ENCODE peak calls at places on chromosome 22, in eight cellular contexts. T is upper lobe of right lung; U is CD8-positive, alpha-beta T cell; M is mammary epithelial cell; X is heart right ventricle; V is stomach; C is BE2C; W is PC-3. S is an unnamed sample. For H3K36me3 and H3K4me1, the result is how much of the 10 kb centered on the place peaks cover.

GRCh38 chr22:49235463-49236300 is 592.0 kb downstream of the BRD1 start:
- DNase-seq in T (no peak), U (no peak), M (no peak), X (no peak), V (no peak), C (no peak), W (no peak), S (no peak)

GRCh38 chr22:36211237-36211881 is 9.8 kb upstream of the APOL4 start:
- DNase-seq in T (no peak), U (no peak), M (no peak), X (peak), V (no peak), C (no peak), W (no peak), S (peak)

GRCh38 chr22:40204331-40205116 is 26.8 kb downstream of the TNRC6B start:
- DNase-seq in T (no peak), U (no peak), M (no peak), X (no peak), V (no peak), C (peak), W (no peak), S (no peak)

GRCh38 chr22:48644108-48644507 is 1183.6 kb downstream of the BRD1 start:
- DNase-seq in T (no peak), U (no peak), M (no peak), X (no peak), V (no peak), C (no peak), W (no peak), S (peak)

GRCh38 chr22:44458044-44459020 is 39.7 kb downstream of the RTL6 start:
- DNase-seq in T (no peak), U (no peak), M (no peak), X (no peak), V (no peak), C (no peak), W (no peak), S (no peak)

GRCh38 chr22:17944205-17944725 is 80.1 kb downstream of the MICAL3 start:
- DNase-seq in T (no peak), U (no peak), M (no peak), X (no peak), V (no peak), C (peak), W (no peak), S (no peak)

GRCh38 chr22:48531721-48532435 is 1295.8 kb downstream of the BRD1 start:
- DNase-seq in T (no peak), U (no peak), M (no peak), X (no peak), V (no peak), C (no peak), W (no peak), S (peak)

GRCh38 chr22:23569716-23570115 is 10.4 kb downstream of the IGLL1 start:
- DNase-seq in T (no peak), U (no peak), M (no peak), X (no peak), V (no peak), C (no peak), W (no peak), S (no peak)

GRCh38 chr22:47835726-47836125 is 1073.3 kb downstream of the TBC1D22A start:
- DNase-seq in T (no peak), U (no peak), M (peak), X (no peak), V (no peak), C (no peak), W (peak), S (no peak)

GRCh38 chr22:36839356-36840073 is 21.3 kb upstream of the NCF4 start:
- DNase-seq in T (peak), U (no peak), M (peak), X (no peak), V (no peak), C (no peak), W (peak), S (no peak)

GRCh38 chr22:35842954-35843353 is 125.3 kb downstream of the APOL5 start:
- DNase-seq in T (no peak), U (no peak), M (peak), X (no peak), V (no peak), C (peak), W (peak), S (peak)

GRCh38 chr22:47802446-47802845 is 1040.0 kb downstream of the TBC1D22A start:
- DNase-seq in T (no peak), U (no peak), M (no peak), X (no peak), V (no peak), C (no peak), W (no peak), S (no peak)

GRCh38 chr22:24076091-24076867 is 65.2 kb downstream of the CABIN1 start:
- DNase-seq in T (peak), U (no peak), M (peak), X (no peak), V (no peak), C (no peak), W (peak), S (no peak)

GRCh38 chr22:18156878-18157713 is 7.1 kb downstream of the USP18 start:
- DNase-seq in T (peak), U (no peak), M (peak), X (peak), V (peak), C (peak), W (peak), S (peak)

GRCh38 chr22:41813726-41814410 is 13.4 kb downstream of the CCDC134 start:
- DNase-seq in T (no peak), U (no peak), M (no peak), X (no peak), V (no peak), C (no peak), W (no peak), S (no peak)

GRCh38 chr22:48699531-48699930 is 1128.1 kb downstream of the BRD1 start:
- DNase-seq in T (no peak), U (no peak), M (no peak), X (no peak), V (no peak), C (no peak), W (no peak), S (peak)

GRCh38 chr22:25029181-25029580 is 76.7 kb downstream of the KIAA1671 start:
- DNase-seq in T (no peak), U (no peak), M (no peak), X (no peak), V (no peak), C (no peak), W (no peak), S (no peak)

GRCh38 chr22:44523981-44524759 is 26.1 kb upstream of the RTL6 start:
- DNase-seq in T (no peak), U (no peak), M (no peak), X (no peak), V (peak), C (no peak), W (no peak), S (peak)

GRCh38 chr22:44329179-44329796 is 16.5 kb upstream of the SHISAL1 start:
- DNase-seq in T (no peak), U (no peak), M (no peak), X (no peak), V (no peak), C (peak), W (peak), S (peak)

GRCh38 chr22:46108564-46109473 is 41.5 kb upstream of the PPARA start:
- DNase-seq in T (no peak), U (no peak), M (peak), X (peak), V (peak), C (peak), W (peak), S (peak)

GRCh38 chr22:46105494-46106278 is 44.6 kb upstream of the PPARA start:
- DNase-seq in T (no peak), U (no peak), M (peak), X (no peak), V (peak), C (no peak), W (no peak), S (no peak)

GRCh38 chr22:46106279-46107022 is 43.9 kb upstream of the PPARA start:
- DNase-seq in T (no peak), U (no peak), M (no peak), X (no peak), V (no peak), C (peak), W (no peak), S (no peak)

GRCh38 chr22:46107753-46108563 is 42.4 kb upstream of the PPARA start:
- DNase-seq in T (no peak), U (no peak), M (peak), X (no peak), V (no peak), C (peak), W (no peak), S (no peak)

DNA sequence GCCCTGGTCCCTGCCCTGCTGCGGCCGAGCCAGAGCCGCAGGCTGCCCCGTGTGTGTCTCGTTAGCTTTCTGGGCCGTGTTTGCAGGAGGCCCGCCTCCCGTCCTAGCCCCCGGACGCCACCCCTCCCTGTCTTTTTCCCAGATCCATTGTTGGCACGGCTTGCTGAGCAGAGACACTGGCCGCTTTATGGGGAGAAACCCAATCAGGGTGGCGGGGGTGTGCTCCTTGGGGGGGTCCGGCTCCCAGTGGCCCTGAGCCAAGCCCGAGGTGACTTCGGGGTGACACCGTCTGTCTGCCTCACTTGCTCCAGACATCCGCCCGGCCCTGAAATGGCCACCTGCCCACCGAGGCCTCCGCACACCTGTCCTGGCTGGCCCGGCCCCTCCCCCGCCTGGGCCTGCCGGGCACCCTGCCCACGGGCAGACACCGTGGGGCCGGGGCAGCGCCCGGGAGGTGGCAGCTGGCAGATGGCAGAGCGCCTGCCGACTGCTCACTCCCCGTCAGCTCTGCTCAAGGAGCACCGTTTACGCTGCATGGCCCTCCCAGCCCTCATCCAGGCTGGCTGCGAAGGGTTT is 43.1 kb upstream of the PPARA start:
- DNase-seq in T (peak), U (no peak), M (peak), X (no peak), V (peak), C (peak), W (no peak), S (no peak)
- H3K36me3 ChIP-seq in T (half or more), U (under half), M (under half), X (half or more), V (half or more), C (half or more), W (under half), S (half or more)

GRCh38 chr22:27792452-27793165 is 8.9 kb downstream of the MN1 start:
- DNase-seq in T (no peak), U (no peak), M (no peak), X (no peak), V (no peak), C (no peak), W (no peak), S (no peak)
- H3K4me1 ChIP-seq in T (under half), U (under half), M (under half), X (under half), V (under half), C (under half), W (under half), S (under half)

GRCh38 chr22:46638601-46639431 is 18.6 kb downstream of the GRAMD4 start:
- DNase-seq in T (peak), U (no peak), M (no peak), X (no peak), V (peak), C (no peak), W (no peak), S (no peak)
- TF ChIP-seq CTCF in T (no peak), U (no peak), M (no peak), X (no peak), V (no peak), C (no peak), W (no peak), S (no peak)

DNA sequence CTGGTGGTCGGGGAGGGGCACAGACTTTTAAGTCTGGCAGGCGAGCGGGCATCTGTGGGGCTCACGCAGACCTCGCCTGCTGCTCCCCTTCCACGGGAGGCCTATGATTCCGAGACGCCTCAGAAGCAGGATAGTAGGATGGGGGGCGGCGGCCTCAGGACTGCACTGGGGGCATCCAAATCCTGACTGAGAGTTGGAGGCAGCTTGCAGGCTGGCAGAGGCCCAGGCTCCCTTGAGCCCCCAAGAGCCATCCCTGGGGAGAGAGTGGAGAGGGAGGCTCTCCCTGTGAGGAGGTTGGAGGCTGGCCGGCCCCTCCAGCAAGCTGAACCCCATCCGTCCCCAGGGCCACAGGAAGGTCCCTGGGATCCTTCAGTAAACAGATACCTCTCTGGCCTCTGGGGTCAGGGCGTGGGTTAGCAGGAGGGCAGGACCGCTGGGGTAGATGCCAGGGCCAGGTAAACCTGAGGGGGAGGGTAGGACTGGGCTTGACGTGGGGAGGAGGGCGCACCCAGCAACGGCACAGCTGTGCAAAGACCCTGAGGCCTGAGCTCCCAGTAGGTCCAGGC is 33.3 kb downstream of the SBF1 start:
- DNase-seq in T (no peak), U (no peak), M (no peak), X (no peak), V (no peak), C (peak), W (no peak), S (no peak)
- H3K36me3 ChIP-seq in T (half or more), U (under half), M (under half), X (half or more), V (half or more), C (half or more), W (under half), S (half or more)

GRCh38 chr22:29325785-29326315 is 10.4 kb upstream of the RASL10A start:
- DNase-seq in T (no peak), U (no peak), M (no peak), X (no peak), V (no peak), C (no peak), W (no peak), S (no peak)
- H3K4me1 ChIP-seq in T (under half), U (under half), M (under half), X (under half), V (under half), C (under half), W (under half), S (under half)

DNA sequence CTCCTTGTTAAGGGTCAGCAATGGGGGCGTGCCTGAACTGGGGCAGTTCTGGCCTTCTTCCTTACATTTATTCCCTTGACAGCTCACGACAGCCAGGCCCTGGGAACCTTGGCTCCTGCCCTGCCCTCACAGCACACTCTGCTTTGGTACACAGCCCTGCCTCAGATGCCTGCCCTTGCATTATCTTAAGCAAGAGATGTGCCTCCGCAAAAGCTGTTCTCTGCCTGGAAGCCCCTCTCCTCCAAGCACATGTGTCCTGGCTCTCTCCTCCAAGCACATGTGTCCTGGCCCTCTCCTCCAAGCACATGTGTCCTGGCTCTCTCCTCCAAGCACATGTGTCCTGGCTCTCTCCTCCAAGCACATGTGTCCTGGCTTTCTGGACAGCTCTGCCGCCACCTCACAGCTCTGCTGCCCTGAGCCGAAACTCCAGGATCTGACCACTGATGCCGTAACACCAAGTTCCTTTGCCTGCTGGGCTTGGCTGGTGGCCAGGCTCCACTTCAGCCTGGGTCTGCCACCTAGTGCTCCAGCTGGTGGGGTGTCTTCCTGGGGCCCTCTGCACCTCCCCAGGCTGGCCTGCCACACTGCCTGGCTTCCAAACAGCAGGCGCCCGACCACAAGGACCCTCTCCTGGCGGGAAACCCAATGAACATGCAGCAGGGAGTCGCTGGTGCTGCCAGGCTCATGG is 53.1 kb downstream of the SCUBE1 start:
- DNase-seq in T (peak), U (no peak), M (peak), X (no peak), V (no peak), C (peak), W (no peak), S (peak)
- TF ChIP-seq CTCF in T (no peak), U (no peak), M (no peak), X (no peak), V (no peak), C (peak), W (no peak), S (no peak)

DNA sequence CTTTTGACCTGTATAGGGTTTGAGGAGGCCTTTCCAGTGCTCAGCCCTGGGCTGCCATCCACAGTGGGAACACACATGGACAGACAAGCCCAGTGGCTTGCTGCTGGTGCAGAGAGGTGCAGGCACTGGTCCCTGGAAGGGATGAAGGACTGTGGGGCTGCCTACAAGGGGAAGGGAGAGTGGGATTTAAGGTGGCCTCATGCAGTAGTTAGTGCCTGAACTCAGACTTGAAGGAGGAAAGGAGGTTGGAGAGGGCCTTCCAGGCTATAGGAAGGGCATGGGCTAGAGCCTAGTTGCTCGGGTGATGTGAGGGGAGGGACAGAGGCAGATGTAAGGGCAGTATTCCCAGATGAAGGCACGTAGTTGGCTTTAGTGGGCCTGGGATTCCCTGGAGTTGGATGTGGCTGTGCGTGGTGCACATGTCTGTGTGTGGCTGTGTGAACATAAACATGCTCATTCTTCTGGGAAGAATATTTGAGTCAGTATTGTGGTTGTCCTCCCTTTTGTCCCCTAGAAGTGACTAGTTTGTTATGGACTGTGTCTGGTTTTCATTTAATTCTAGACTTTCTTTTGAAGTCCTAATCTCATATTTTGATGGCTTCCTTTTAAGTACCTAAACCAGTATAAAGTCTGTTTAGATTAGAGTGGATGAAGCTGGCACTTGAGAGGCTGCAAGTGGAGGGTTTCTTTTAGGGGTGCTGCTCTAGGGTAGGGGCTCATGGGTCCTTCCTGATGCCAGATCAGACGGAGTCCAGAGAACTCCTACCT is 18.4 kb downstream of the YDJC start:
- DNase-seq in T (no peak), U (no peak), M (no peak), X (no peak), V (no peak), C (no peak), W (no peak), S (no peak)
- H3K36me3 ChIP-seq in T (under half), U (under half), M (under half), X (under half), V (under half), C (half or more), W (under half), S (under half)

DNA sequence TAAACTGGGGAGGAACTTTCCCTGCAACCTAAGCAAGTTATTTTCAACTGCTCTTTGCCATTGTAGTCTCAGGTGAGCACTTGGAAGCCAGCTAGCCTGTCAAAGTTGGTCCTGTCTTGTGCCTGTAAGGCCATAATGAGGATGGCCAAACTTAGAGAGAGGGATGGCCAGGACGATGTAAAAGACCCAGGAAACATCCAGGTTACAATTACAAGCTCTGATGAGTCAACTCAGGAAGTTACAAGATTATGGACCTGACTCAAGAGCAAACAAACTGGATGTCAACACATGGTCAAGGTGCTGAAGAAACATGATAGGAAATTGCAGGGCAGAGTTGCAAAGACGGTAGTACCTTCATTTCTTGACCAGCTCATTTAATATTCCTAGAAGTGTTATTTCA is 1.6 kb downstream of the GTPBP1 start:
- DNase-seq in T (no peak), U (no peak), M (peak), X (no peak), V (no peak), C (no peak), W (peak), S (no peak)
- H3K4me1 ChIP-seq in T (under half), U (under half), M (under half), X (under half), V (under half), C (under half), W (under half), S (under half)

DNA sequence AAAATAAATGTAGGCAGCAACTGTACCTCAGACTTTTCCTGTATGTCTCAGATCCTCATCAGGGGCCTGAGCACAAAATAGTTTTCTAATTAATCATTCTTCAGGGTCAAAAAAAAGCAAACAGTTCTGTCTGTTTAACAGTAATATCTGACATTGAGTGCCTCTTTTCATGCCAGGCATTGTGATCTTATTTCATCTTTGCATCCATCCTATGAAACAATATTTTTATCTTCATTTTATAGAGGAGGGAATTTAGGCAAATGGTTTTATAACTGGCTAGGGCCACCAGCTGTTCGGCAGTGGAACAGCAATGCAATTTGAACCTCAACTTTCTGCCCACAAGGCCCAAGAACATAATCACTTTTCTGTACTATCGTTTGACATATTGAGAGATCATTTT is 145.6 kb downstream of the WNT7B start:
- DNase-seq in T (no peak), U (no peak), M (no peak), X (no peak), V (no peak), C (no peak), W (peak), S (no peak)
- TF ChIP-seq CTCF in T (peak), U (no peak), M (peak), X (no peak), V (no peak), C (peak), W (peak), S (peak)